ENCODE peak calls at places on chromosomes 3 and 15, in four cellular contexts. X, A, W and P are unnamed samples.

GRCh38 chr15:90520365-90520764 is 9.4 kb upstream of the CRTC3 start:
- DNase-seq in X (no peak), A (no peak), W (no peak), P (no peak)

GRCh38 chr3:156605686-156606605 is 51.0 kb upstream of the SSR3 start:
- DNase-seq in X (peak; percentile 88), A (peak; percentile 60), W (peak; percentile 57), P (peak; percentile 71)

GRCh38 chr3:10173926-10174435 is 9.3 kb downstream of the IRAK2 start:
- DNase-seq in X (peak; percentile 87), A (peak; percentile 32), W (peak; percentile 91), P (peak; percentile 96)

GRCh38 chr3:69781593-69781992 is 42.3 kb downstream of the MITF start:
- DNase-seq in X (no peak), A (no peak), W (no peak), P (no peak)

GRCh38 chr3:79871656-79872055 is 103.9 kb upstream of the ROBO1 start:
- DNase-seq in X (no peak), A (peak; percentile 47), W (no peak), P (no peak)

GRCh38 chr3:159751754-159752153 is 236.9 kb upstream of the IL12A start:
- DNase-seq in X (no peak), A (peak; percentile 76), W (no peak), P (no peak)

GRCh38 chr3:17579289-17580031 is 163.0 kb downstream of the TBC1D5 start:
- DNase-seq in X (no peak), A (no peak), W (no peak), P (no peak)

GRCh38 chr3:30319713-30320112 is 286.7 kb upstream of the TGFBR2 start:
- DNase-seq in X (no peak), A (peak; percentile 74), W (no peak), P (peak; percentile 68)

GRCh38 chr3:133712017-133712416 is 34.2 kb upstream of the TF start:
- DNase-seq in X (no peak), A (no peak), W (no peak), P (no peak)

GRCh38 chr3:102529452-102529851 is 94.6 kb downstream of the ZPLD1 start:
- DNase-seq in X (no peak), A (peak; percentile 77), W (no peak), P (no peak)

GRCh38 chr15:70269991-70270751 is 172.5 kb upstream of the TLE3 start:
- DNase-seq in X (no peak), A (peak; percentile 85), W (peak; percentile 42), P (no peak)

GRCh38 chr15:48345516-48345915 is 14.3 kb downstream of the DUT start:
- DNase-seq in X (no peak), A (no peak), W (no peak), P (no peak)

GRCh38 chr3:177522051-177522450 is 324.8 kb upstream of the TBL1XR1 start:
- DNase-seq in X (no peak), A (no peak), W (no peak), P (no peak)

GRCh38 chr15:49982586-49982985 is 136.4 kb downstream of the ATP8B4 start:
- DNase-seq in X (no peak), A (no peak), W (no peak), P (no peak)

GRCh38 chr3:97817965-97818364 is 3.8 kb upstream of the CRYBG3 start:
- DNase-seq in X (no peak), A (no peak), W (no peak), P (no peak)

GRCh38 chr3:40583691-40584090 is 58.9 kb downstream of the ZNF621 start:
- DNase-seq in X (no peak), A (no peak), W (no peak), P (no peak)

GRCh38 chr3:184133840-184134745 is 1.1 kb upstream of the EIF2B5 start:
- DNase-seq in X (peak; percentile 90), A (peak; percentile 95), W (peak; percentile 90), P (peak; percentile 90)

GRCh38 chr15:32683906-32684584 is 33.8 kb upstream of the GREM1 start:
- DNase-seq in X (peak; percentile 46), A (peak; percentile 88), W (peak; percentile 50), P (no peak)

GRCh38 chr3:120147072-120147871 is 53.0 kb upstream of the GSK3B start:
- DNase-seq in X (peak; percentile 44), A (peak; percentile 85), W (no peak), P (no peak)

GRCh38 chr15:101675796-101676582 is 23.8 kb upstream of the TM2D3 start:
- DNase-seq in X (no peak), A (peak; percentile 72), W (no peak), P (no peak)

GRCh38 chr15:64895285-64896065 is 16.2 kb upstream of the ANKDD1A start:
- DNase-seq in X (peak; percentile 47), A (no peak), W (no peak), P (no peak)

GRCh38 chr15:33656090-33656670 is 312.1 kb upstream of the CHRM5 start:
- DNase-seq in X (no peak), A (no peak), W (no peak), P (no peak)

GRCh38 chr15:87672309-87672897 is 584.1 kb downstream of the NTRK3 start:
- DNase-seq in X (no peak), A (peak; percentile 38), W (peak; percentile 29), P (no peak)
- TF ChIP-seq CTCF in X (peak; percentile 49), A (peak; percentile 59), W (peak; percentile 68), P (peak; percentile 73)

GRCh38 chr15:41550066-41550805 is 6.2 kb upstream of the RPAP1 start:
- DNase-seq in X (no peak), A (no peak), W (no peak), P (no peak)

GRCh38 chr15:41544650-41545015 is 576 bp upstream of the RPAP1 start:
- DNase-seq in X (no peak), A (no peak), W (peak; percentile 43), P (peak; percentile 66)

GRCh38 chr15:41546846-41547786 is 3.1 kb upstream of the RPAP1 start:
- DNase-seq in X (no peak), A (peak; percentile 88), W (no peak), P (no peak)

GRCh38 chr15:41543521-41543870 is 561 bp downstream of the RPAP1 start:
- DNase-seq in X (no peak), A (no peak), W (no peak), P (no peak)

DNA sequence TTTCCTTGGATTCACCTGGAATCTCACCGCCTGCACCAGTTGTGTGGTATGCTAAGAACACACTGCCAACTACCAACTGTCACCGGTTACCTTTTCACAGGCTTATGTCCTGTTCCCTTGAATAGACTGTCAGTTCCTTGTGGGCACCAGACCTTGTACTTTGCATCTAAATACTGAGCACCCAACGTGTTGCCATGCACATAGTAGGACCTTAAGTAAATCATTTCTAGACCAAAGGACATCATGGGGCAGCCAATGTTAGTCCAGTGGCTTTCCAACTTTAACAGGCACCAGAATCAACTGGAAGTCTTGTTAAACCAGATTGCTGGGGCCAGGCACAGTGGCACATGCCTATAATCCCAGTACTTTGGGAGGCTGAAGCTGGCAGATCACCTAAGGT is 1.2 kb upstream of the RPAP1 start:
- DNase-seq in X (no peak), A (no peak), W (no peak), P (no peak)
- H3K4me3 ChIP-seq in X (no peak overlapping the region), A (no peak overlapping the region), W (no peak overlapping the region), P (no peak overlapping the region)

GRCh38 chr3:16487506-16488175 is 25.9 kb downstream of the RFTN1 start:
- DNase-seq in X (no peak), A (no peak), W (no peak), P (no peak)
- H3K4me1 ChIP-seq in X (peaks cover 19% of the 10 kb centered on the region), A (peaks cover 7% of the 10 kb centered on the region), W (no peaks in the 10 kb centered on the region), P (peaks cover 17% of the 10 kb centered on the region)

GRCh38 chr3:106981392-106981791 is 395.8 kb upstream of the CCDC54 start:
- DNase-seq in X (no peak), A (no peak), W (no peak), P (no peak)
- TF ChIP-seq CTCF in X (no peak), A (no peak), W (no peak), P (no peak)

GRCh38 chr3:57718118-57718517 is 25.2 kb upstream of the DENND6A start:
- DNase-seq in X (no peak), A (no peak), W (no peak), P (no peak)
- H3K4me3 ChIP-seq in X (no peak overlapping the region), A (no peak overlapping the region), W (no peak overlapping the region), P (no peak overlapping the region)

GRCh38 chr3:25610167-25610566 is 54.5 kb downstream of the TOP2B start:
- DNase-seq in X (no peak), A (no peak), W (no peak), P (no peak)

GRCh38 chr3:25611193-25611592 is 53.5 kb downstream of the TOP2B start:
- DNase-seq in X (no peak), A (no peak), W (no peak), P (no peak)

DNA sequence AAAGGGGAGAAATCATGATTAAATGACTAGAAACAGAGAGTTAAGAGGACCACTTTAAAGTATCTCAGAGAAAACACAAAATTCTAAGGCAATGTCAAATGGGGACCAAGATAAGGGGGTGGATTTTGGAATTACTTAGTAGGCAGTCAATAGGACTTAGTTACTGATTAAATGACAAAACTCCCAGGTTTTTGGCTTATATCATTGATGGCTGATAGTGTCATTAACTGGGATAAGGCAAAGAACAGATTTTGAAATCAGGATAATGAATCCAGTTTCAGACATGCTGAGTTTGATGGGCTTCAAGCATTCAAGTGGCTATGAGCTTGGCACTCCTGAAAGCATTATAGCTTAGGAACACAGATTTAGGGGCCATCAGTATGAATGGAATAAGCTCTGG is 53.9 kb downstream of the TOP2B start:
- DNase-seq in X (no peak), A (no peak), W (no peak), P (no peak)
- H3K4me1 ChIP-seq in X (no peaks in the 10 kb centered on the region), A (no peaks in the 10 kb centered on the region), W (no peaks in the 10 kb centered on the region), P (no peaks in the 10 kb centered on the region)